ENCODE peak calls at places on chromosome 19, in eight cellular contexts. Z is AML-193, X is lower lobe of right lung, Y is HCT116, T is RWPE1, L is NCI-H345, H is HS-5, B is GM23338. J is an unnamed sample.

GRCh38 chr19:41339936-41340335 is 13.8 kb downstream of the TGFB1 start:
- DNase-seq in Y (no peak), Z (no peak), H (peak; percentile 82), L (no peak), T (peak; percentile 77), B (peak; percentile 36), X (no peak), J (no peak)

GRCh38 chr19:48283908-48284307 is 14.0 kb downstream of the ZNF114 start:
- DNase-seq in T (no peak), X (no peak), H (peak; percentile 93), Y (no peak), L (no peak), B (no peak), Z (no peak), J (no peak)

GRCh38 chr19:15169541-15170285 is 31.1 kb downstream of the NOTCH3 start:
- DNase-seq in Y (no peak), X (no peak), B (no peak), H (no peak), L (no peak), Z (no peak), T (no peak), J (no peak)

GRCh38 chr19:4365341-4365740 is 22.0 kb downstream of the MPND start:
- DNase-seq in T (no peak), X (peak; percentile 49), Z (no peak), L (no peak), H (no peak), B (no peak), Y (no peak), J (no peak)

GRCh38 chr19:43809762-43810696 is 7.8 kb upstream of the LYPD5 start:
- DNase-seq in X (no peak), Z (peak; percentile 73), H (no peak), Y (peak; percentile 63), T (peak; percentile 35), B (peak; percentile 81), L (peak; percentile 58), J (peak; percentile 85)

GRCh38 chr19:45882652-45883585 is 3.0 kb downstream of the IRF2BP1 start:
- DNase-seq in Z (peak; percentile 73), B (peak; percentile 96), H (no peak), T (peak; percentile 81), X (peak; percentile 90), L (peak; percentile 5), Y (peak; percentile 77), J (peak; percentile 99)

GRCh38 chr19:10952809-10953208 is 8.0 kb upstream of the SMARCA4 start:
- DNase-seq in X (no peak), B (no peak), T (peak; percentile 56), Z (no peak), Y (peak; percentile 26), H (no peak), L (no peak), J (peak; percentile 92)

GRCh38 chr19:34244611-34245299 is 9.6 kb upstream of the GARRE1 start:
- DNase-seq in Y (no peak), X (no peak), T (no peak), H (no peak), B (no peak), Z (no peak), L (peak; percentile 30), J (no peak)

GRCh38 chr19:623974-624373 is 9.4 kb downstream of the POLRMT start:
- DNase-seq in Y (no peak), X (no peak), Z (no peak), B (no peak), H (no peak), T (no peak), L (no peak), J (no peak)

GRCh38 chr19:13366529-13367143 is 139.6 kb downstream of the CACNA1A start:
- DNase-seq in T (peak; percentile 58), H (peak; percentile 24), B (peak; percentile 82), Z (peak; percentile 14), L (no peak), X (no peak), Y (peak; percentile 51), J (no peak)

GRCh38 chr19:50890422-50891252 is 17.4 kb downstream of the KLK2 start:
- DNase-seq in T (peak; percentile 46), X (no peak), Z (no peak), H (peak; percentile 31), Y (no peak), B (no peak), L (no peak), J (no peak)

GRCh38 chr19:15048128-15048527 is 1.2 kb upstream of the CASP14 start:
- DNase-seq in Y (no peak), L (no peak), H (no peak), X (no peak), B (no peak), Z (no peak), T (no peak), J (no peak)

GRCh38 chr19:4722671-4723464 is 774 bp downstream of the DPP9 start:
- DNase-seq in L (no peak), Z (peak; percentile 9), T (peak; percentile 64), X (peak; percentile 47), H (peak; percentile 65), B (no peak), Y (no peak), J (peak; percentile 42)

GRCh38 chr19:55447421-55448174 is 4.5 kb upstream of the SHISA7 start:
- DNase-seq in Y (no peak), H (no peak), T (peak; percentile 67), L (peak; percentile 90), B (peak; percentile 62), X (no peak), Z (no peak), J (peak; percentile 91)

GRCh38 chr19:33290956-33291622 is 11.2 kb downstream of the CEBPA start:
- DNase-seq in H (no peak), X (peak; percentile 65), L (no peak), B (no peak), T (peak; percentile 85), Z (no peak), Y (no peak), J (no peak)

J was measured in DMS53.